ENCODE peak calls at places on chromosomes 5 and 9, in four cellular contexts. One of them, this sample, is unnamed.

GRCh38 chr9:127946728-127947127 is 9.1 kb upstream of the DPM2 start:
- DNase-seq in K562: no peak
- DNase-seq in GM12891: no peak
- DNase-seq in GM12878: no peak
- DNase-seq in this sample: no peak

GRCh38 chr9:34252670-34253459 is 74.0 kb downstream of the UBAP1 start:
- DNase-seq in GM12878: no peak
- DNase-seq in GM12891: no peak
- DNase-seq in K562: peak
- DNase-seq in this sample: peak

GRCh38 chr9:133135193-133135745 is 14.2 kb upstream of the RALGDS start:
- DNase-seq in K562: no peak
- DNase-seq in GM12878: no peak
- DNase-seq in GM12891: no peak
- DNase-seq in this sample: no peak

GRCh38 chr5:120096413-120096812 is 367.7 kb upstream of the PRR16 start:
- DNase-seq in K562: no peak
- DNase-seq in GM12878: no peak
- DNase-seq in GM12891: no peak
- DNase-seq in this sample: no peak

GRCh38 chr5:173592050-173592669 is 24.3 kb downstream of the BOD1 start:
- DNase-seq in K562: peak
- DNase-seq in GM12878: no peak
- DNase-seq in GM12891: no peak
- DNase-seq in this sample: peak

GRCh38 chr5:150577378-150577777 is 63.1 kb upstream of the SYNPO start:
- DNase-seq in GM12891: no peak
- DNase-seq in GM12878: no peak
- DNase-seq in K562: no peak
- DNase-seq in this sample: no peak

GRCh38 chr5:38258319-38259061 is at the start of gene EGFLAM:
- DNase-seq in GM12891: peak
- DNase-seq in GM12878: no peak
- DNase-seq in K562: peak
- DNase-seq in this sample: no peak

GRCh38 chr5:111143910-111144309 is 51.8 kb downstream of the WDR36 start:
- DNase-seq in GM12878: no peak
- DNase-seq in K562: no peak
- DNase-seq in GM12891: no peak
- DNase-seq in this sample: no peak

GRCh38 chr5:97006454-97006853 is 70.6 kb downstream of the LNPEP start:
- DNase-seq in K562: no peak
- DNase-seq in GM12878: no peak
- DNase-seq in GM12891: no peak
- DNase-seq in this sample: no peak

GRCh38 chr9:121529237-121529987 is 29.8 kb upstream of the GGTA1 start:
- DNase-seq in GM12891: no peak
- DNase-seq in GM12878: no peak
- DNase-seq in K562: no peak
- DNase-seq in this sample: no peak

GRCh38 chr5:80492741-80493140 is 4.8 kb downstream of the FAM151B start:
- DNase-seq in K562: no peak
- DNase-seq in GM12891: no peak
- DNase-seq in GM12878: no peak
- DNase-seq in this sample: no peak

GRCh38 chr9:105264380-105264779 is 19.9 kb downstream of the SLC44A1 start:
- DNase-seq in GM12891: no peak
- DNase-seq in GM12878: no peak
- DNase-seq in K562: no peak
- DNase-seq in this sample: no peak

GRCh38 chr9:36823934-36824333 is 210.1 kb downstream of the PAX5 start:
- DNase-seq in GM12891: no peak
- DNase-seq in K562: no peak
- DNase-seq in GM12878: no peak
- DNase-seq in this sample: no peak

GRCh38 chr5:52283221-52283620 is 504.5 kb upstream of the ITGA1 start:
- DNase-seq in GM12878: no peak
- DNase-seq in GM12891: no peak
- DNase-seq in K562: no peak
- DNase-seq in this sample: no peak

GRCh38 chr9:126613656-126614055 is at the start of gene LMX1B:
- DNase-seq in K562: no peak
- DNase-seq in GM12891: peak
- DNase-seq in GM12878: no peak
- DNase-seq in this sample: no peak

GRCh38 chr9:95740217-95741004 is 135.1 kb upstream of the ERCC6L2 start:
- DNase-seq in K562: no peak
- DNase-seq in GM12878: no peak
- DNase-seq in GM12891: no peak
- DNase-seq in this sample: no peak

GRCh38 chr9:128724744-128725211 is 851 bp upstream of the ZDHHC12 start:
- DNase-seq in GM12891: no peak
- DNase-seq in GM12878: peak
- DNase-seq in K562: peak
- DNase-seq in this sample: peak

GRCh38 chr5:177429248-177430045 is 3.0 kb downstream of the GRK6 start:
- DNase-seq in GM12878: peak
- DNase-seq in K562: peak
- DNase-seq in GM12891: no peak
- DNase-seq in this sample: peak

GRCh38 chr5:146681586-146681945 is 165.6 kb upstream of the GPR151 start:
- DNase-seq in GM12878: no peak
- DNase-seq in K562: no peak
- DNase-seq in GM12891: no peak
- DNase-seq in this sample: no peak

GRCh38 chr5:158119852-158120708 is 261.1 kb upstream of the CLINT1 start:
- DNase-seq in K562: no peak
- DNase-seq in GM12878: no peak
- DNase-seq in GM12891: no peak
- DNase-seq in this sample: no peak

GRCh38 chr5:14627270-14627669 is 37.2 kb upstream of the OTULIN start:
- DNase-seq in GM12891: no peak
- DNase-seq in K562: no peak
- DNase-seq in GM12878: no peak
- DNase-seq in this sample: no peak

GRCh38 chr5:65925601-65926275 is 637 bp upstream of the ERBIN start:
- DNase-seq in K562: peak
- DNase-seq in GM12878: no peak
- DNase-seq in GM12891: peak
- DNase-seq in this sample: peak

GRCh38 chr9:112012026-112012902 is 115.7 kb downstream of the UGCG start:
- DNase-seq in GM12891: no peak
- DNase-seq in GM12878: peak
- DNase-seq in K562: no peak
- DNase-seq in this sample: peak

GRCh38 chr9:68560131-68560844 is 19.6 kb upstream of the TMEM252 start:
- DNase-seq in GM12878: no peak
- DNase-seq in GM12891: no peak
- DNase-seq in K562: peak
- DNase-seq in this sample: peak

GRCh38 chr9:69223605-69224004 is 49.5 kb downstream of the TJP2 start:
- DNase-seq in GM12878: no peak
- DNase-seq in K562: peak
- DNase-seq in GM12891: peak
- DNase-seq in this sample: no peak

GRCh38 chr5:151258771-151259170 is 5.8 kb downstream of the GM2A start:
- DNase-seq in K562: no peak
- DNase-seq in GM12878: no peak
- DNase-seq in GM12891: no peak
- DNase-seq in this sample: no peak

GRCh38 chr9:113261917-113262671 is 13.3 kb downstream of the CDC26 start:
- DNase-seq in GM12878: no peak
- DNase-seq in GM12891: no peak
- DNase-seq in K562: no peak
- DNase-seq in this sample: no peak

GRCh38 chr5:2805080-2805479 is 53.6 kb upstream of the IRX2 start:
- DNase-seq in GM12891: no peak
- DNase-seq in GM12878: no peak
- DNase-seq in K562: no peak
- DNase-seq in this sample: no peak

GRCh38 chr5:139038618-139039305 is 159.4 kb downstream of the SIL1 start:
- DNase-seq in GM12891: no peak
- DNase-seq in GM12878: no peak
- DNase-seq in K562: peak
- DNase-seq in this sample: peak

GRCh38 chr5:13350754-13351153 is 593.7 kb downstream of the DNAH5 start:
- DNase-seq in GM12878: no peak
- DNase-seq in GM12891: no peak
- DNase-seq in K562: no peak
- DNase-seq in this sample: no peak

GRCh38 chr5:55236800-55237199 is 3.4 kb upstream of the CCNO start:
- DNase-seq in GM12891: no peak
- DNase-seq in K562: no peak
- DNase-seq in GM12878: no peak
- DNase-seq in this sample: no peak

GRCh38 chr5:14724633-14725032 is 60.1 kb downstream of the OTULIN start:
- DNase-seq in K562: no peak
- DNase-seq in GM12878: no peak
- DNase-seq in GM12891: no peak
- DNase-seq in this sample: no peak

GRCh38 chr9:14313378-14313940 is 482 bp downstream of the NFIB start:
- DNase-seq in GM12878: no peak
- DNase-seq in K562: no peak
- DNase-seq in GM12891: no peak
- DNase-seq in this sample: no peak

GRCh38 chr5:61653802-61654580 is 321.9 kb downstream of the ZSWIM6 start:
- DNase-seq in GM12878: no peak
- DNase-seq in K562: no peak
- DNase-seq in GM12891: no peak
- DNase-seq in this sample: no peak

GRCh38 chr9:72365525-72366256 is 683 bp upstream of the ZFAND5 start:
- DNase-seq in GM12891: peak
- DNase-seq in K562: no peak
- DNase-seq in GM12878: peak
- DNase-seq in this sample: peak
- TF ChIP-seq POLR2AphosphoS5 in GM12891: no peak
- TF ChIP-seq POLR2AphosphoS5 in K562: no peak
- TF ChIP-seq POLR2AphosphoS5 in GM12878: no peak
- TF ChIP-seq POLR2AphosphoS5 in this sample: peak

DNA sequence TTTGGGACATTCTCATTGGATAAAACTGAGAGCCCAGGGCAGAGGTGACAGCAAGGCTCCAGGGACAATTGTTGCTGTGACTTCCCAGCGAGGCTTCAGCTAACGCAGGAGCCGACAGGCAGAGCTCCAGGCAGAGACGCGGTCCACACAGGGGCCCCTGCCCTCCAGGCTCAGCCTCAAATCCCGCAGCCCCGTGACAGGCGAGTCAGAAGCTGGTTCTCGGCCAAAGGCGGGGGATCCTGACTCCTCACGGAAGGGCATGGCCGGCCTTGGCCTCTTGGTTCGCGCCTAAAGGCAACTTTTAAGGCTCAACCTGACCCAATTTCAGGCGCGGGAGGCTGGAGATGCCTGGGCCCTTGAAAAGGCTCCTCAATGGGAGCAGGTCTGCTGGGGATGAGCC is 21.3 kb downstream of the SLC12A7 start:
- DNase-seq in K562: no peak
- DNase-seq in GM12878: no peak
- DNase-seq in GM12891: no peak
- DNase-seq in this sample: no peak
- TF ChIP-seq SPI1 in K562: no peak
- TF ChIP-seq SPI1 in GM12878: no peak
- TF ChIP-seq SPI1 in GM12891: no peak
- TF ChIP-seq SPI1 in this sample: no peak

GRCh38 chr9:101465330-101465915 is 29.8 kb upstream of the ALDOB start:
- DNase-seq in GM12891: no peak
- DNase-seq in K562: no peak
- DNase-seq in GM12878: no peak
- DNase-seq in this sample: peak
- TF ChIP-seq POLR2AphosphoS5 in GM12891: no peak
- TF ChIP-seq POLR2AphosphoS5 in K562: no peak
- TF ChIP-seq POLR2AphosphoS5 in GM12878: no peak
- TF ChIP-seq POLR2AphosphoS5 in this sample: no peak

DNA sequence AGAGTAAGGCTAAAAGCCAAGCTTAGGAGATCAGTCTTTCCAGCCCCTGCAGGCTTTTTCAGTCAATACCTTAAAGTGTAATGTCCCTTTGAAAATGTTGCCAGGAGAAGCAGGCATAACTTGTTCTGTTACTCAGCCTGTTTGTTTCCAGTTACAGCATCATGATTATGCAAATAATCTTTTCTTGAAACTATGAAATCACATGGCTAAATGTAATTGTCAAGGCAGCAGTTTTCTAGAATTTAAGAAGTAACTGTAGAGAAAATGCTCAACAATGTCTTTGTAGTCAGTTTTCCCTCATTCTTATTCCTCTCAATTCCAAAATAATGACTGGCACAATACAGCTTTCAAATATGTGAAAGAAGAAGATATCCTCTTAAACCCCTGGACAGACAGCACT is 1.9 kb upstream of the GPR107 start:
- DNase-seq in GM12878: no peak
- DNase-seq in K562: no peak
- DNase-seq in GM12891: no peak
- DNase-seq in this sample: no peak
- TF ChIP-seq SPI1 in GM12878: no peak
- TF ChIP-seq SPI1 in K562: no peak
- TF ChIP-seq SPI1 in GM12891: no peak
- TF ChIP-seq SPI1 in this sample: no peak

DNA sequence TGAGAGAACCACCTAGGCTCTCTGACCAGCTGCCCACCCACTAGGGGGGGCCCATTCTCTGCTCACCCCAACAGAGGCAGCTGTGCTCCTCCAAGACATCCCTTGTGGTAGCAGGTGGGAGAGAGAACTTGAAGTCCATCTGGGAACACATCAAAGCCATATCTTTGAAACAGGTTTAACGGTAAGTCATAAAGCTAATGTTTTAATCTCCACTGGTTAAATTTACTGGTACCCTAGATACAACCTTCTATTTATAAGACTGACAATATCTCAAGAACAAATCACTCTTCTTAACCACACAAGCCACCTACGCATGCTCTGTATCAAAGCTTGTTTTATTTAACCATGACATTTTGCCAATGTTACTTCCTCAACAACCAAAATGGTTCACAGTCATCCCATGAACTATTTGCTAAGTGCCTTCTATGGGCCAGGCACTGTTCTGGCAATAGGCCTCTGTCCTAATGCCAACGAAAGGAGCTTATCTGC is 20.4 kb downstream of the AUH start:
- DNase-seq in GM12891: no peak
- DNase-seq in K562: peak
- DNase-seq in GM12878: no peak
- DNase-seq in this sample: no peak
- TF ChIP-seq POLR2AphosphoS5 in GM12891: no peak
- TF ChIP-seq POLR2AphosphoS5 in K562: no peak
- TF ChIP-seq POLR2AphosphoS5 in GM12878: no peak
- TF ChIP-seq POLR2AphosphoS5 in this sample: no peak

GRCh38 chr5:159698322-159698721 is 218.0 kb upstream of the ADRA1B start:
- DNase-seq in K562: no peak
- DNase-seq in GM12878: no peak
- DNase-seq in GM12891: no peak
- DNase-seq in this sample: no peak
- TF ChIP-seq SPI1 in K562: no peak
- TF ChIP-seq SPI1 in GM12878: no peak
- TF ChIP-seq SPI1 in GM12891: no peak
- TF ChIP-seq SPI1 in this sample: no peak

GRCh38 chr5:76689321-76690026 is 26.5 kb upstream of the F2R start:
- DNase-seq in K562: no peak
- DNase-seq in GM12878: no peak
- DNase-seq in GM12891: no peak
- DNase-seq in this sample: no peak
- TF ChIP-seq POLR2AphosphoS5 in K562: no peak
- TF ChIP-seq POLR2AphosphoS5 in GM12878: no peak
- TF ChIP-seq POLR2AphosphoS5 in GM12891: no peak
- TF ChIP-seq POLR2AphosphoS5 in this sample: no peak

This sample was measured in HL-60.